ENCODE peak calls at places on chromosome X, in eight cellular contexts. One of them, this sample, is unnamed.

GRCh38 chrX:44935640-44936039 is 62.7 kb downstream of the KDM6A start:
- DNase-seq in activated B cell treated with CpG ODN at 0.5 μM for 24 hours: no peak
- DNase-seq in H54: no peak
- DNase-seq in fibroblast of the aortic adventitia: no peak
- DNase-seq in stimulated activated CD4-positive, alpha-beta T cell treated with anti-CD3 and anti-CD28 coated beads, Interleukin-2, amount 100 ng/mL, for 48 hours: no peak
- DNase-seq in left kidney: no peak
- DNase-seq in CD8-positive, alpha-beta T cell: no peak
- DNase-seq in H4: no peak
- DNase-seq in this sample: no peak

GRCh38 chrX:150036181-150036580 is 97.9 kb upstream of the EOLA2 start:
- DNase-seq in CD8-positive, alpha-beta T cell: no peak
- DNase-seq in H4: peak
- DNase-seq in stimulated activated CD4-positive, alpha-beta T cell treated with anti-CD3 and anti-CD28 coated beads, Interleukin-2, amount 100 ng/mL, for 48 hours: no peak
- DNase-seq in activated B cell treated with CpG ODN at 0.5 μM for 24 hours: no peak
- DNase-seq in H54: no peak
- DNase-seq in left kidney: no peak
- DNase-seq in fibroblast of the aortic adventitia: peak
- DNase-seq in this sample: no peak

GRCh38 chrX:32191316-32191715 is 1020.0 kb downstream of the DMD start:
- DNase-seq in left kidney: no peak
- DNase-seq in H54: no peak
- DNase-seq in H4: no peak
- DNase-seq in stimulated activated CD4-positive, alpha-beta T cell treated with anti-CD3 and anti-CD28 coated beads, Interleukin-2, amount 100 ng/mL, for 48 hours: no peak
- DNase-seq in CD8-positive, alpha-beta T cell: no peak
- DNase-seq in fibroblast of the aortic adventitia: no peak
- DNase-seq in activated B cell treated with CpG ODN at 0.5 μM for 24 hours: no peak
- DNase-seq in this sample: no peak

GRCh38 chrX:64152857-64153256 is 52.7 kb downstream of the AMER1 start:
- DNase-seq in left kidney: peak
- DNase-seq in stimulated activated CD4-positive, alpha-beta T cell treated with anti-CD3 and anti-CD28 coated beads, Interleukin-2, amount 100 ng/mL, for 48 hours: no peak
- DNase-seq in activated B cell treated with CpG ODN at 0.5 μM for 24 hours: no peak
- DNase-seq in H54: no peak
- DNase-seq in fibroblast of the aortic adventitia: no peak
- DNase-seq in H4: no peak
- DNase-seq in CD8-positive, alpha-beta T cell: no peak
- DNase-seq in this sample: no peak

GRCh38 chrX:71171110-71171801 is 26.6 kb downstream of the NLGN3 start:
- DNase-seq in CD8-positive, alpha-beta T cell: no peak
- DNase-seq in H54: no peak
- DNase-seq in left kidney: peak
- DNase-seq in activated B cell treated with CpG ODN at 0.5 μM for 24 hours: no peak
- DNase-seq in fibroblast of the aortic adventitia: no peak
- DNase-seq in stimulated activated CD4-positive, alpha-beta T cell treated with anti-CD3 and anti-CD28 coated beads, Interleukin-2, amount 100 ng/mL, for 48 hours: no peak
- DNase-seq in H4: no peak
- DNase-seq in this sample: no peak

GRCh38 chrX:2629316-2630168 is 61.6 kb upstream of the CD99 start:
- DNase-seq in stimulated activated CD4-positive, alpha-beta T cell treated with anti-CD3 and anti-CD28 coated beads, Interleukin-2, amount 100 ng/mL, for 48 hours: no peak
- DNase-seq in H4: peak
- DNase-seq in left kidney: no peak
- DNase-seq in activated B cell treated with CpG ODN at 0.5 μM for 24 hours: no peak
- DNase-seq in H54: no peak
- DNase-seq in fibroblast of the aortic adventitia: no peak
- DNase-seq in CD8-positive, alpha-beta T cell: no peak
- DNase-seq in this sample: no peak

GRCh38 chrX:46838482-46838857 is 1.6 kb downstream of the RP2 start:
- DNase-seq in left kidney: no peak
- DNase-seq in stimulated activated CD4-positive, alpha-beta T cell treated with anti-CD3 and anti-CD28 coated beads, Interleukin-2, amount 100 ng/mL, for 48 hours: no peak
- DNase-seq in fibroblast of the aortic adventitia: peak
- DNase-seq in H4: no peak
- DNase-seq in CD8-positive, alpha-beta T cell: no peak
- DNase-seq in H54: no peak
- DNase-seq in activated B cell treated with CpG ODN at 0.5 μM for 24 hours: no peak
- DNase-seq in this sample: no peak

GRCh38 chrX:148695362-148695761 is 194.9 kb downstream of the AFF2 start:
- DNase-seq in H4: no peak
- DNase-seq in left kidney: no peak
- DNase-seq in CD8-positive, alpha-beta T cell: no peak
- DNase-seq in fibroblast of the aortic adventitia: no peak
- DNase-seq in activated B cell treated with CpG ODN at 0.5 μM for 24 hours: no peak
- DNase-seq in stimulated activated CD4-positive, alpha-beta T cell treated with anti-CD3 and anti-CD28 coated beads, Interleukin-2, amount 100 ng/mL, for 48 hours: no peak
- DNase-seq in H54: no peak
- DNase-seq in this sample: no peak

This sample was measured in GM12892.